ENCODE peak calls at places on chromosomes 7 and 10, in four cellular contexts. C is H7, L is uterus, Y is tibial nerve. S is an unnamed sample.

GRCh38 chr10:19872504-19873271 is 56.5 kb downstream of the PLXDC2 start:
- DNase-seq in C (no peak), L (no peak), Y (no peak), S (no peak)

GRCh38 chr7:71303566-71303965 is 171.6 kb downstream of the GALNT17 start:
- DNase-seq in C (no peak), L (no peak), Y (no peak), S (no peak)

GRCh38 chr10:97822261-97822687 is 27.4 kb upstream of the GOLGA7B start:
- DNase-seq in C (peak; percentile 48), L (no peak), Y (no peak), S (no peak)

GRCh38 chr10:122252805-122253204 is 18.3 kb upstream of the BTBD16 start:
- DNase-seq in C (no peak), L (no peak), Y (no peak), S (no peak)

GRCh38 chr10:117609095-117609821 is 66.7 kb downstream of the EMX2 start:
- DNase-seq in C (no peak), L (peak; percentile 66), Y (peak; percentile 24), S (no peak)

GRCh38 chr7:3965794-3966395 is 664.8 kb downstream of the SDK1 start:
- DNase-seq in C (no peak), L (no peak), Y (no peak), S (no peak)

GRCh38 chr10:129779126-129779525 is 184.9 kb downstream of the EBF3 start:
- DNase-seq in C (no peak), L (no peak), Y (no peak), S (no peak)

GRCh38 chr7:31874631-31875374 is 187.8 kb downstream of the PPP1R17 start:
- DNase-seq in C (no peak), L (no peak), Y (no peak), S (no peak)

GRCh38 chr10:46098379-46098778 is 52.3 kb upstream of the MSMB start:
- DNase-seq in C (peak; percentile 12), L (no peak), Y (no peak), S (no peak)

GRCh38 chr10:70348228-70348850 is 34.1 kb downstream of the LRRC20 start:
- DNase-seq in C (peak; percentile 74), L (peak; percentile 49), Y (peak; percentile 39), S (peak; percentile 47)

GRCh38 chr7:126750207-126750911 is 502.4 kb downstream of the GRM8 start:
- DNase-seq in C (no peak), L (no peak), Y (no peak), S (no peak)

GRCh38 chr10:90179696-90180407 is 478.5 kb downstream of the KIF20B start:
- DNase-seq in C (no peak), L (no peak), Y (no peak), S (no peak)

GRCh38 chr7:90180649-90181048 is 26.4 kb downstream of the STEAP1 start:
- DNase-seq in C (no peak), L (no peak), Y (no peak), S (no peak)

GRCh38 chr10:80619036-80619435 is 81.3 kb downstream of the SH2D4B start:
- DNase-seq in C (no peak), L (no peak), Y (no peak), S (no peak)

GRCh38 chr10:77687018-77687417 is 49.4 kb upstream of the KCNMA1 start:
- DNase-seq in C (no peak), L (no peak), Y (no peak), S (no peak)

GRCh38 chr10:16787361-16787791 is 29.8 kb downstream of the RSU1 start:
- DNase-seq in C (no peak), L (no peak), Y (no peak), S (no peak)

GRCh38 chr7:132577206-132578049 is 1.2 kb upstream of the PLXNA4 start:
- DNase-seq in C (peak; percentile 94), L (peak; percentile 76), Y (peak; percentile 48), S (no peak)

GRCh38 chr10:22682237-22683192 is 31.9 kb downstream of the PIP4K2A start:
- DNase-seq in C (no peak), L (no peak), Y (no peak), S (no peak)

GRCh38 chr7:95502403-95502802 is 16.7 kb downstream of the ASB4 start:
- DNase-seq in C (no peak), L (no peak), Y (no peak), S (no peak)

GRCh38 chr7:50659329-50659965 is 94.2 kb upstream of the DDC start:
- DNase-seq in C (no peak), L (no peak), Y (no peak), S (no peak)

GRCh38 chr7:103540986-103541385 is 95.0 kb upstream of the SLC26A5 start:
- DNase-seq in C (no peak), L (peak; percentile 30), Y (no peak), S (no peak)

GRCh38 chr10:43384252-43385221 is 13.1 kb downstream of the FXYD4 start:
- DNase-seq in C (no peak), L (no peak), Y (no peak), S (peak; percentile 22)

GRCh38 chr10:67763499-67764011 is 67.6 kb upstream of the CTNNA3 start:
- DNase-seq in C (peak; percentile 79), L (peak; percentile 80), Y (peak; percentile 57), S (peak; percentile 28)

GRCh38 chr10:84191106-84191505 is 3.2 kb upstream of the CDHR1 start:
- DNase-seq in C (no peak), L (no peak), Y (no peak), S (no peak)

GRCh38 chr10:33661580-33662269 is 327.3 kb upstream of the NRP1 start:
- DNase-seq in C (peak; percentile 6), L (peak; percentile 23), Y (peak; percentile 45), S (peak; percentile 93)

GRCh38 chr10:21363753-21364104 is 161.8 kb downstream of the SKIDA1 start:
- DNase-seq in C (no peak), L (no peak), Y (no peak), S (no peak)
- H3K4me3 ChIP-seq in C (no peak overlapping the region), L (no peak overlapping the region), Y (no peak overlapping the region), S (no peak overlapping the region)

DNA sequence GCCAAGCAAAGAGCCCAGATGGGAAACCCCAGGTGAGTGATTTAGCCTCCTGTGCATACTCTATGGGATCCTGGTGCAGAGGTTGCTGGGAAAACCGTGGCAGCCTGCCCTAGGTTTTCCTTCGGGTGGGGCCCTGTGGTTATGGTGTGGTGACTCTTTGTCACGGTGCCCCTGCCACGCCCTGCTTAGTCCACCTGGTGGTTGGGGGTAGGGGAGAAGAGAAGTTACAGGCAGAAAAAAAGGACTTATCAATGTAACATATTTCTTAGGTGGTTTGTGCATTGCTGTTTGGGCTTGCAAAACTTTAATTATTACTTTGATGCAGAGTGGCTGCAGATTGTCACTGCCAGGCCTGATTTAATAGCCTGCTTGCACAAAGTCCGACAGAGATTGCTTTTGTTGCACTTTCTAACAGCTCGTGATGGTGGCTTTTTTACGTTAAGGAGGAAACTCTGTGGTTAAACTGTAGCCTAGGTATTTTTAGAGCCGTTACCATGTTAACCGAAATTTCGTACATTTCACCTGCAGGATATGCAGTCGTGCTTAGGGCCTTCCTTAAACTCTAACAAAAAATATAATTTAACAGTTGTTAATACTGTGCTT is 197.4 kb downstream of the RNLS start:
- DNase-seq in C (no peak), L (peak; percentile 30), Y (no peak), S (peak; percentile 91)
- H3K4me3 ChIP-seq in C (no peak overlapping the region), L (no peak overlapping the region), Y (no peak overlapping the region), S (no peak overlapping the region)

GRCh38 chr10:4081691-4082111 is 296.7 kb upstream of the KLF6 start:
- DNase-seq in C (no peak), L (peak; percentile 74), Y (no peak), S (no peak)
- H3K4me3 ChIP-seq in C (no peak overlapping the region), L (no peak overlapping the region), Y (no peak overlapping the region), S (no peak overlapping the region)

GRCh38 chr10:32348297-32349198 is 1.6 kb upstream of the EPC1 start:
- DNase-seq in C (peak; percentile 38), L (no peak), Y (no peak), S (no peak)
- H3K4me3 ChIP-seq in C (no peak overlapping the region), L (no peak overlapping the region), Y (no peak overlapping the region), S (no peak overlapping the region)

DNA sequence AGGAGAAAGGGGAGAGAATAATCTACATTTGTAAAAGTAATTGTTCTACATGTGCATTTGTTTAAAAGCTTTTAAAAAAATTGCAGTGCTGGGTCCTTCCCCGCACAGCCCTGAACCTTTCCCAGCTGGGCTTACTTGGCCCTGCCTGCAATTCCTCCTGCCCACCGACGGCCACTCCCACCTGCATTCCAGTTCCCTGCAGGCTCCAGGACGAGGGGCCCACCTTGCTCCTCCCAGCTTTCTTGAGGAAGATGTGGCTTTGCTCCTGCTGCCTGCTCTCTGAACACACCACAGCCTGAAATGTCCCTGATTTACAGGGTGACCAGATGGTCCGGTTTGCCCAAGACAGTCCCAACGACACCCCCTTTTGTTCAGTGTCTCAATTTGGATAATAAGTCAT is 222.7 kb downstream of the PRPF18 start:
- DNase-seq in C (peak; percentile 70), L (no peak), Y (no peak), S (no peak)
- H3K4me3 ChIP-seq in C (no peak overlapping the region), L (no peak overlapping the region), Y (no peak overlapping the region), S (no peak overlapping the region)

GRCh38 chr7:101700424-101700823 is 71.3 kb upstream of the MYL10 start:
- DNase-seq in C (no peak), L (no peak), Y (no peak), S (no peak)
- H3K4me3 ChIP-seq in C (no peak overlapping the region), L (no peak overlapping the region), Y (no peak overlapping the region), S (no peak overlapping the region)

DNA sequence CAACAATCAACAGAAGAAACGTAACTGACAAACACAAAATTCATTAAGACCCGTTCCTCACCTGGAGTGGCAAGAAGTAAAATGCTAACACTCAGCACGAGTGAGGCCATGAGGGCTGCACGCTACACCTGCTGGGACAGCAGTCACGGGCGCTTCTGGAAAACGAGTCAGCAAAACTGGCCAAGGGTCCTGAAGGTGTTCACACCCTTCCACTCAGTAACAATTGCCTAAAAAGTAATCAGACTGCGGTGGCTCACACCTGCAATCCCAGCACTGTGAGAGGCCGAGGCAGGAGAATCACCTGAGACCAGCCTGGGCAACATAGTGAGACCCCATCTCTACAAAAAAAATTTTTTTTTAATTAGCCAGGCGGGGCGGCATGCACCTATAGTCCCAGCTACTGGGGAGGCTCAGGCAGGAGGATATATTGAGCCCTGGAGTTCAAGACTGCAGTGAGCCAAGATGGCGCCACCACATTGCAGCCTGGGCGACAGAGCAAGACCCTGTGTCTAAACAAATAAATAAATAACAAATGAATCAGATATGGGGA is 199.1 kb downstream of the MAD1L1 start:
- DNase-seq in C (no peak), L (no peak), Y (no peak), S (no peak)
- H3K4me3 ChIP-seq in C (no peak overlapping the region), L (no peak overlapping the region), Y (no peak overlapping the region), S (no peak overlapping the region)

GRCh38 chr7:92177362-92177761 is 1.6 kb downstream of the LRRD1 start:
- DNase-seq in C (no peak), L (no peak), Y (no peak), S (no peak)

GRCh38 chr7:92179393-92179924 is 517 bp upstream of the LRRD1 start:
- DNase-seq in C (peak; percentile 12), L (no peak), Y (no peak), S (no peak)

GRCh38 chr7:92178928-92179373 is at the start of gene LRRD1:
- DNase-seq in C (peak; percentile 90), L (peak; percentile 81), Y (peak; percentile 89), S (peak; percentile 85)
- H3K4me3 ChIP-seq in C (peak within 1 kb of the TSS; percentile 49), L (peak within 1 kb of the TSS; percentile 33), Y (peak within 1 kb of the TSS; percentile 39), S (peak within 1 kb of the TSS; percentile 42)

GRCh38 chr10:96488161-96488935 is 25.4 kb downstream of the TLL2 start:
- DNase-seq in C (no peak), L (no peak), Y (no peak), S (no peak)
- H3K4me3 ChIP-seq in C (no peak overlapping the region), L (no peak overlapping the region), Y (no peak overlapping the region), S (no peak overlapping the region)

S was measured in HL-60.